ENCODE peak calls at places on chromosomes 5 and 9, in five cellular contexts. One of them, this sample, is unnamed.

GRCh38 chr9:95150903-95151302 is 166.6 kb downstream of the FANCC start:
- DNase-seq in A549: no peak
- DNase-seq in SK-N-SH: no peak
- DNase-seq in NB4: no peak
- DNase-seq in cardiac muscle cell: peak
- DNase-seq in this sample: no peak

GRCh38 chr5:37567566-37567965 is 188.4 kb downstream of the WDR70 start:
- DNase-seq in A549: no peak
- DNase-seq in SK-N-SH: no peak
- DNase-seq in NB4: no peak
- DNase-seq in cardiac muscle cell: no peak
- DNase-seq in this sample: no peak

GRCh38 chr9:9790216-9790872 is 822.5 kb downstream of the PTPRD start:
- DNase-seq in A549: peak
- DNase-seq in SK-N-SH: peak
- DNase-seq in NB4: peak
- DNase-seq in cardiac muscle cell: peak
- DNase-seq in this sample: peak

GRCh38 chr5:73282923-73283322 is 109.9 kb downstream of the TMEM174 start:
- DNase-seq in A549: no peak
- DNase-seq in SK-N-SH: no peak
- DNase-seq in NB4: no peak
- DNase-seq in cardiac muscle cell: no peak
- DNase-seq in this sample: no peak

GRCh38 chr5:139461698-139462097 is 845 bp downstream of the ECSCR start:
- DNase-seq in A549: no peak
- DNase-seq in SK-N-SH: peak
- DNase-seq in NB4: no peak
- DNase-seq in cardiac muscle cell: no peak
- DNase-seq in this sample: peak

GRCh38 chr5:127228540-127229184 is 61.9 kb upstream of the MEGF10 start:
- DNase-seq in A549: no peak
- DNase-seq in SK-N-SH: peak
- DNase-seq in NB4: no peak
- DNase-seq in cardiac muscle cell: peak
- DNase-seq in this sample: no peak

GRCh38 chr5:125349432-125349831 is 603.0 kb upstream of the ZNF608 start:
- DNase-seq in A549: no peak
- DNase-seq in SK-N-SH: no peak
- DNase-seq in NB4: no peak
- DNase-seq in cardiac muscle cell: peak
- DNase-seq in this sample: peak

GRCh38 chr5:175642998-175643397 is 14.9 kb upstream of the HRH2 start:
- DNase-seq in A549: no peak
- DNase-seq in SK-N-SH: no peak
- DNase-seq in NB4: no peak
- DNase-seq in cardiac muscle cell: no peak
- DNase-seq in this sample: no peak

GRCh38 chr5:1432296-1432695 is 12.9 kb downstream of the SLC6A3 start:
- DNase-seq in A549: no peak
- DNase-seq in SK-N-SH: peak
- DNase-seq in NB4: no peak
- DNase-seq in cardiac muscle cell: no peak
- DNase-seq in this sample: no peak

GRCh38 chr5:134090482-134090881 is 24.0 kb upstream of the TCF7 start:
- DNase-seq in A549: no peak
- DNase-seq in SK-N-SH: no peak
- DNase-seq in NB4: no peak
- DNase-seq in cardiac muscle cell: no peak
- DNase-seq in this sample: no peak

GRCh38 chr5:171989276-171989675 is 17.2 kb downstream of the FBXW11 start:
- DNase-seq in A549: no peak
- DNase-seq in SK-N-SH: no peak
- DNase-seq in NB4: no peak
- DNase-seq in cardiac muscle cell: no peak
- DNase-seq in this sample: peak

GRCh38 chr5:5141625-5142527 is 1.7 kb downstream of the ADAMTS16 start:
- DNase-seq in A549: peak
- DNase-seq in SK-N-SH: peak
- DNase-seq in NB4: peak
- DNase-seq in cardiac muscle cell: peak
- DNase-seq in this sample: peak

GRCh38 chr9:100472725-100473261 is at the start of gene TMEFF1:
- DNase-seq in A549: peak
- DNase-seq in SK-N-SH: peak
- DNase-seq in NB4: peak
- DNase-seq in cardiac muscle cell: peak
- DNase-seq in this sample: no peak

DNA sequence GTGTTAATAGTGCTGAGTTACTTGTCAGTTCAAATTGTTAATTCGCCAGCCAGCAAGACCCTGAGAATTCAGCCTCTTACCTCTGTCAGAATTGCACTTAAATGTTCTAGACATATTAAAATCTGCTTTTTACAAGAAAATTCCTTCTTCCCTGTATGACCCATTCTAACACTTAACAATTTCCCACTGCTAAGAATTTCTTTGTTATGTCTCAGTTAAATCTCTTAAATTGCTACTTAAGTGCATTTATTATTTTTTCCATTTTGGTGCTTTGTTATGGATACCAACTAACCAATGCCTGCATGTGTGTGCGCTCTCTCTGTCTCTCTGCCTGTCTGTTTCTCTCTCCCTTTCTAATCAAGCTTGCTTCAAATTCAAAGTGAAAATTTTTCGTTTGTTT is 44.9 kb downstream of the IZUMO3 start:
- DNase-seq in A549: no peak
- DNase-seq in SK-N-SH: no peak
- DNase-seq in NB4: no peak
- DNase-seq in cardiac muscle cell: no peak
- DNase-seq in this sample: no peak
- TF ChIP-seq CTCF in A549: no peak
- TF ChIP-seq CTCF in SK-N-SH: no peak
- TF ChIP-seq CTCF in NB4: no peak
- TF ChIP-seq CTCF in cardiac muscle cell: no peak
- TF ChIP-seq CTCF in this sample: no peak

GRCh38 chr5:174617285-174617684 is 107.1 kb upstream of the MSX2 start:
- DNase-seq in A549: no peak
- DNase-seq in SK-N-SH: no peak
- DNase-seq in NB4: no peak
- DNase-seq in cardiac muscle cell: no peak
- DNase-seq in this sample: no peak
- H3K4me3 ChIP-seq in A549: no peak
- H3K4me3 ChIP-seq in SK-N-SH: no peak
- H3K4me3 ChIP-seq in NB4: no peak
- H3K4me3 ChIP-seq in cardiac muscle cell: no peak
- H3K4me3 ChIP-seq in this sample: no peak

DNA sequence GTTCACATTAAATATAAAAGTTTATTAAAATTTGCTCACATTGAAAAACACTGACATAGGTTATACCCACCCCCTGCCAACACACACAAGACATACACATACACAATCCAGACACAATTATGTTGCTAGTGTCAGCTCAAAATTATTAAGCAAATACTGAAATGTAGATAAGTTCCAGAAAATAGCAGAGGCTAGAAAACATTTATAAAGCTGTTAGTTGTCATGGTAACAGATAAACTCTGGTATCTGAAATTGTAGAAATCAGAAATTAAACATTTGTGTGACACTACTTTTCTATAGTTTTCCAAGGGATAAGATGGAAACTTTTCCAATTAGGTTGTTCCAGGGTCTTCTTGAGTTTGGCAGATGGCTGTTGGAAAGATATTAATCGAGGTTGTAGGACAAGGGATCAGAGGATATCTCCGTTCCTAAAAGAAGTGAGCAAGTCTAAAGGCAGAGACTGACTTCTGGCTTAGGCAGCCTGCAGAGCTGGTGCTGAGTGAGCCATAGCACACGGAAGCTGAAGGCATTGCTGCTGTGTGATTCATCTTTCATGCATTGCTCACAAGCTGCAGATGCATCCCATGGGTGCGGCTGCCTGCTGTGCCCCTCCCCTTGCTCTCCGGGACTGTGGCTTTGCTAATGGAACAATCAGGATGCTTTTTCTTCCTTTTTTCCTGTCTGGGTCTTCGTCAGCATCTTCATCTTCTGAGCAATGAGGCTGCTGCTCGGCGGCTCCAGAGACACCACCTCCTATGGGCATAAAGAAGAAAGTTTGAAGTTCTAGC is 341.5 kb downstream of the DIRAS2 start:
- DNase-seq in A549: peak
- DNase-seq in SK-N-SH: peak
- DNase-seq in NB4: peak
- DNase-seq in cardiac muscle cell: no peak
- DNase-seq in this sample: peak
- TF ChIP-seq CTCF in A549: no peak
- TF ChIP-seq CTCF in SK-N-SH: no peak
- TF ChIP-seq CTCF in NB4: no peak
- TF ChIP-seq CTCF in cardiac muscle cell: no peak
- TF ChIP-seq CTCF in this sample: no peak

DNA sequence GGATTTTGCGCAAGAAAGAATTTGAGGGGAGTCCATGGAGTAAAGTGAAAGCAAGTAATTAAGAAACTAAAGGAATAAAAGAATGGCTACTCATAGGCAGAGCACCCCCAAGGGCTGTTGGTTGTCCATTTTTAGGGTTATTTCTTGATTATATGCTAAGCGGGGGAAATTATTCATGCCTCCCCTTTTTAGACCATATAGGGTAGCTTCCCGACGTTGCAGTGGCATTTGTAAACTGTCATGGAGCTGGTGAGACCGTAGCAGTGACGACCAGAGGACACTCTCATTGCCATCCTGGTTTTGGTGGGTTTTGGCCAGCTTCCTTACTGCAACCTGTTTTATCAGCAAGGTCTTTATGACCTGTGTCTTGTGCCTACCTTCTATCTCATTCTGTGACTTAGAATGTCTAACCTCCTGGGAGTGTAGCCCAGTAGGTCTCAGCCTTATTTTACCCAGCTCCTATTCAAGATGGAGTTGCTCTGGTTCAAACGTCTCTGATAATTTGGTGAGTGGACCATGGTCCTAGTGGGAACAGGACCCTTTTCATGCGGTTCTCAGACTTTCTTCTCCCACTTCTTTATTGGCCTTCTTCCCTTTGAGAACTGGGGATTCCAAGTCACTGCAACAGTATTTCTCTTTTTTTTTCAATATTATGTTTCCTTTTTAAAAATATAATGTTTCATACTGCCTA is 1.3 kb upstream of the ERAP1 start:
- DNase-seq in A549: no peak
- DNase-seq in SK-N-SH: no peak
- DNase-seq in NB4: no peak
- DNase-seq in cardiac muscle cell: no peak
- DNase-seq in this sample: no peak
- H3K4me3 ChIP-seq in A549: peak
- H3K4me3 ChIP-seq in SK-N-SH: no peak
- H3K4me3 ChIP-seq in NB4: peak
- H3K4me3 ChIP-seq in cardiac muscle cell: no peak
- H3K4me3 ChIP-seq in this sample: no peak

GRCh38 chr5:180799902-180800801 is 2.5 kb downstream of the MGAT1 start:
- DNase-seq in A549: peak
- DNase-seq in SK-N-SH: no peak
- DNase-seq in NB4: no peak
- DNase-seq in cardiac muscle cell: no peak
- DNase-seq in this sample: peak
- TF ChIP-seq CTCF in A549: no peak
- TF ChIP-seq CTCF in SK-N-SH: no peak
- TF ChIP-seq CTCF in NB4: no peak
- TF ChIP-seq CTCF in cardiac muscle cell: peak
- TF ChIP-seq CTCF in this sample: peak